ENCODE peak calls at places on chromosome 15, in four cellular contexts. One of them, this sample, is unnamed.
A peak's percentile ranks its signal among the peaks of the same experiment; 100 is the strongest.

GRCh38 chr15:51649659-51650521 is 27.3 kb upstream of the DMXL2 start:
- DNase-seq in pancreas: no peak
- DNase-seq in cardiac septum: no peak
- DNase-seq in AG08396: peak; percentile 52
- DNase-seq in this sample: peak; percentile 67

GRCh38 chr15:57153140-57153539 is 223.2 kb upstream of the CGNL1 start:
- DNase-seq in pancreas: no peak
- DNase-seq in cardiac septum: no peak
- DNase-seq in AG08396: no peak
- DNase-seq in this sample: no peak

GRCh38 chr15:100602822-100603393 is 519 bp downstream of the ASB7 start:
- DNase-seq in pancreas: no peak
- DNase-seq in cardiac septum: peak; percentile 81
- DNase-seq in AG08396: no peak
- DNase-seq in this sample: peak; percentile 49

GRCh38 chr15:90594297-90594696 is 64.6 kb downstream of the CRTC3 start:
- DNase-seq in pancreas: peak; percentile 56
- DNase-seq in cardiac septum: peak; percentile 92
- DNase-seq in AG08396: no peak
- DNase-seq in this sample: peak; percentile 91

GRCh38 chr15:38781196-38781595 is 216.6 kb upstream of the RASGRP1 start:
- DNase-seq in pancreas: no peak
- DNase-seq in cardiac septum: no peak
- DNase-seq in AG08396: no peak
- DNase-seq in this sample: no peak

GRCh38 chr15:48541659-48542334 is 103.7 kb downstream of the FBN1 start:
- DNase-seq in pancreas: no peak
- DNase-seq in cardiac septum: no peak
- DNase-seq in AG08396: peak; percentile 57
- DNase-seq in this sample: no peak

GRCh38 chr15:79376383-79376782 is 55.8 kb upstream of the MINAR1 start:
- DNase-seq in pancreas: no peak
- DNase-seq in cardiac septum: no peak
- DNase-seq in AG08396: no peak
- DNase-seq in this sample: no peak

GRCh38 chr15:75791337-75791713 is 51.9 kb upstream of the UBE2Q2 start:
- DNase-seq in pancreas: no peak
- DNase-seq in cardiac septum: no peak
- DNase-seq in AG08396: no peak
- DNase-seq in this sample: no peak

GRCh38 chr15:48250640-48251076 is 44.6 kb downstream of the SLC12A1 start:
- DNase-seq in pancreas: no peak
- DNase-seq in cardiac septum: no peak
- DNase-seq in AG08396: peak; percentile 58
- DNase-seq in this sample: peak; percentile 35